ENCODE peak calls at places on chromosomes 6 and 20, in four cellular contexts. A is HL-60, N is lower leg skin, E is BJ. B is an unnamed sample.

GRCh38 chr20:4544765-4545164 is 176.9 kb upstream of the PRND start:
- DNase-seq in N (no peak), A (no peak), E (peak; percentile 42), B (no peak)

GRCh38 chr20:56893206-56893605 is 264.1 kb downstream of the TFAP2C start:
- DNase-seq in N (no peak), A (no peak), E (no peak), B (no peak)

GRCh38 chr20:4082406-4083102 is 67.2 kb upstream of the RNF24 start:
- DNase-seq in A (peak; percentile 99), E (no peak), N (peak; percentile 59), B (peak; percentile 46)

GRCh38 chr6:52552278-52552643 is 24.6 kb downstream of the TRAM2 start:
- DNase-seq in A (no peak), N (no peak), E (no peak), B (peak; percentile 41)

GRCh38 chr6:55875420-55875819 is at the start of gene BMP5:
- DNase-seq in N (no peak), A (no peak), E (no peak), B (no peak)

GRCh38 chr6:118086189-118086588 is 179.1 kb downstream of the SLC35F1 start:
- DNase-seq in N (no peak), A (no peak), E (no peak), B (no peak)

GRCh38 chr6:11101417-11101816 is 7.8 kb downstream of the SMIM13 start:
- DNase-seq in E (no peak), N (no peak), A (no peak), B (no peak)

GRCh38 chr6:3109755-3110154 is 8.8 kb upstream of the BPHL start:
- DNase-seq in A (no peak), E (no peak), N (no peak), B (no peak)

GRCh38 chr6:5135783-5136376 is 50.7 kb downstream of the PPP1R3G start:
- DNase-seq in N (no peak), A (peak; percentile 48), E (no peak), B (peak; percentile 51)

GRCh38 chr6:35764238-35764896 is 12.0 kb upstream of the CLPSL2 start:
- DNase-seq in N (no peak), E (no peak), A (no peak), B (no peak)

GRCh38 chr20:22805219-22805618 is 220.8 kb upstream of the FOXA2 start:
- DNase-seq in N (no peak), A (no peak), E (peak; percentile 50), B (no peak)

GRCh38 chr20:10094566-10095173 is 59.9 kb downstream of the ANKEF1 start:
- DNase-seq in N (no peak), E (no peak), A (no peak), B (no peak)

GRCh38 chr6:15904651-15905376 is 224.1 kb upstream of the MYLIP start:
- DNase-seq in N (no peak), E (no peak), A (no peak), B (no peak)

GRCh38 chr20:37095609-37096414 is at the start of gene RBL1:
- DNase-seq in A (peak; percentile 89), N (peak; percentile 67), E (peak; percentile 20), B (peak; percentile 87)
- TF ChIP-seq CTCF in A (no peak), N (no peak), E (peak; percentile 58), B (peak; percentile 22)

GRCh38 chr6:159790947-159791598 is 806 bp downstream of the MRPL18 start:
- DNase-seq in A (peak; percentile 53), E (no peak), N (no peak), B (no peak)

GRCh38 chr6:159788757-159789376 is 535 bp downstream of the TCP1 start:
- DNase-seq in A (peak; percentile 25), N (peak; percentile 39), E (no peak), B (peak; percentile 50)

GRCh38 chr6:159788276-159788675 is 1.1 kb downstream of the TCP1 start:
- DNase-seq in N (no peak), E (no peak), A (no peak), B (no peak)

GRCh38 chr6:159789377-159790148 is at the start of gene TCP1:
- DNase-seq in A (peak; percentile 100), N (peak; percentile 100), E (peak; percentile 99), B (peak; percentile 96)

GRCh38 chr6:159790149-159790946 is at the start of gene MRPL18:
- DNase-seq in E (peak; percentile 93), A (peak; percentile 96), N (peak; percentile 95), B (peak; percentile 93)
- TF ChIP-seq CTCF in E (no peak), A (no peak), N (no peak), B (no peak)

GRCh38 chr20:37800618-37801017 is 102.3 kb upstream of the VSTM2L start:
- DNase-seq in A (no peak), N (no peak), E (no peak), B (no peak)

GRCh38 chr20:37798312-37798711 is 104.5 kb downstream of the CTNNBL1 start:
- DNase-seq in A (no peak), N (no peak), E (no peak), B (no peak)

GRCh38 chr20:37796121-37796520 is 102.3 kb downstream of the CTNNBL1 start:
- DNase-seq in E (no peak), N (no peak), A (no peak), B (no peak)

GRCh38 chr20:37797669-37798175 is 103.9 kb downstream of the CTNNBL1 start:
- DNase-seq in A (no peak), E (no peak), N (no peak), B (no peak)

GRCh38 chr20:37796733-37797132 is 102.9 kb downstream of the CTNNBL1 start:
- DNase-seq in N (no peak), A (no peak), E (no peak), B (no peak)
- TF ChIP-seq CTCF in N (no peak), A (no peak), E (no peak), B (no peak)

GRCh38 chr6:48141975-48142374 is 31.0 kb upstream of the PTCHD4 start:
- DNase-seq in A (no peak), E (no peak), N (no peak), B (no peak)

GRCh38 chr6:48150701-48151100 is 39.7 kb upstream of the PTCHD4 start:
- DNase-seq in A (no peak), N (no peak), E (no peak), B (no peak)

GRCh38 chr6:48151142-48151541 is 40.1 kb upstream of the PTCHD4 start:
- DNase-seq in E (peak; percentile 79), A (no peak), N (no peak), B (no peak)

GRCh38 chr6:48144024-48144423 is 33.0 kb upstream of the PTCHD4 start:
- DNase-seq in E (no peak), A (no peak), N (no peak), B (no peak)

DNA sequence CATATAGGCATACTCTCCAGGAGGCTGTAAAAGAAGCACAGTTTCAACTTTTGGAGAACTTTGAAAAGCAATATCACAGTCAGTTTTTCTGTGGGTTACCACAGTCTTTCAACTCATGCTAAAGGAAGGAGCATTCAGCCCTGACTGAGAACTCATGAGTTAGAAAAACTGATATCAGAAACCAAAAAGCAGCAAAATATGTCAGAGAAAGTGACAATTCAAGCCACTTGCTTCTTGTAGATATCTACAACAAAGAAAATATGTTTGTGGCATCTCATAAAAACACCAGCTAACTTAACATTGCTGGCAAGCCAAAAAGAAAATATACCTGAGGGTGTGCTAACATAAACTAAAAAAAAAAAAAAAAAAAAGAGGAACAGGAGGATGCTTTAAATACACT is 36.1 kb upstream of the PTCHD4 start:
- DNase-seq in A (no peak), N (no peak), E (no peak), B (no peak)
- TF ChIP-seq CTCF in A (no peak), N (no peak), E (no peak), B (no peak)

GRCh38 chr6:33000053-33000452 is 9.3 kb downstream of the HLA-DOA start:
- DNase-seq in N (no peak), E (no peak), A (peak; percentile 20), B (peak; percentile 55)
- TF ChIP-seq CTCF in N (no peak), E (no peak), A (no peak), B (peak; percentile 38)

DNA sequence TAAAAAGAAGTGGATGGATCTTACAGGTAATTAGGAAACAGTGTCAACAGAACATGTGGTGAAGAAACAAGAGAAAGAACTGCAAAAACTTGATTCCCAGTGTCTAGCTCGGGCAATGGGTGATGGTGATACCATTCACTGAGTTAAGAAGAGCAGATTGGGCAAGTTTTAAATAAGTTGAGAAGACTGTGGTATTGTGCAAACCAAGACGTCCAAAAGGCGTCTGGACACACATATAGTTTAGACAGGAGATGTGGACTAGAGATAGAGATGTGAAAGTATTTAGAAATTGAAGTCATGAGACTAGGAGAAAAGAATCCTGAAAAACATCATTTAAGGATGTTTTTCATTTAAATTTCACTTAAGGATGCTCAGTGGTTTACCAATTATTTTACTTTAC is 53.9 kb downstream of the CDK19 start:
- DNase-seq in A (peak; percentile 9), N (no peak), E (no peak), B (no peak)
- TF ChIP-seq CTCF in A (no peak), N (no peak), E (no peak), B (no peak)

GRCh38 chr6:135438907-135439535 is 58.5 kb downstream of the AHI1 start:
- DNase-seq in N (no peak), E (no peak), A (peak; percentile 30), B (peak; percentile 27)
- TF ChIP-seq CTCF in N (no peak), E (peak; percentile 53), A (peak; percentile 52), B (peak; percentile 59)

B was measured in GM13976.